ENCODE peak calls at places on chromosomes 13 and 19, in five cellular contexts. R, C, S, P and O are unnamed samples.

GRCh38 chr13:76425930-76426329 is 460.3 kb downstream of the KCTD12 start:
- DNase-seq in R (peak; percentile 3), C (no peak), S (peak; percentile 75), P (no peak), O (no peak)

GRCh38 chr13:106104281-106104901 is 431.1 kb downstream of the EFNB2 start:
- DNase-seq in R (no peak), C (no peak), S (peak; percentile 4), P (peak; percentile 85), O (no peak)

GRCh38 chr13:94656766-94657165 is 55.1 kb downstream of the GPR180 start:
- DNase-seq in R (no peak), C (no peak), S (peak; percentile 88), P (peak; percentile 47), O (peak; percentile 44)

GRCh38 chr13:54261856-54262255 is 1233.2 kb downstream of the OLFM4 start:
- DNase-seq in R (no peak), C (no peak), S (no peak), P (no peak), O (no peak)

GRCh38 chr19:9720541-9720940 is 45.6 kb upstream of the ZNF562 start:
- DNase-seq in R (no peak), C (no peak), S (no peak), P (no peak), O (no peak)

GRCh38 chr19:3210347-3211017 is 14.0 kb upstream of the CELF5 start:
- DNase-seq in R (peak; percentile 76), C (peak; percentile 50), S (no peak), P (peak; percentile 61), O (peak; percentile 84)

GRCh38 chr13:40352807-40353562 is 313.5 kb downstream of the FOXO1 start:
- DNase-seq in R (no peak), C (peak; percentile 31), S (no peak), P (no peak), O (no peak)

GRCh38 chr19:42199440-42200115 is 17.9 kb downstream of the DEDD2 start:
- DNase-seq in R (peak; percentile 44), C (no peak), S (no peak), P (peak; percentile 85), O (peak; percentile 84)

GRCh38 chr19:2474232-2475017 is 1.5 kb upstream of the GADD45B start:
- DNase-seq in R (peak; percentile 84), C (peak; percentile 85), S (no peak), P (peak; percentile 83), O (peak; percentile 95)

GRCh38 chr13:112113355-112113754 is 46.4 kb downstream of the SOX1 start:
- DNase-seq in R (peak; percentile 61), C (no peak), S (no peak), P (no peak), O (no peak)

GRCh38 chr13:24032252-24032651 is 128.3 kb upstream of the SPATA13 start:
- DNase-seq in R (no peak), C (no peak), S (peak; percentile 83), P (no peak), O (no peak)

GRCh38 chr19:7850429-7850819 is 20.4 kb downstream of the EVI5L start:
- DNase-seq in R (no peak), C (no peak), S (no peak), P (no peak), O (no peak)

GRCh38 chr19:17703823-17704463 is 15.3 kb upstream of the MAP1S start:
- DNase-seq in R (peak; percentile 81), C (peak; percentile 31), S (no peak), P (no peak), O (peak; percentile 85)

GRCh38 chr19:13428352-13428751 is 77.9 kb downstream of the CACNA1A start:
- DNase-seq in R (peak; percentile 15), C (no peak), S (no peak), P (peak; percentile 32), O (peak; percentile 42)

GRCh38 chr13:113208424-113209335 is at the start of gene PCID2:
- DNase-seq in R (peak; percentile 90), C (peak; percentile 91), S (peak; percentile 59), P (peak; percentile 90), O (peak; percentile 95)

GRCh38 chr13:113210834-113211233 is 1.4 kb downstream of the CUL4A start:
- DNase-seq in R (no peak), C (no peak), S (no peak), P (no peak), O (no peak)

GRCh38 chr13:113211774-113212173 is 2.4 kb downstream of the CUL4A start:
- DNase-seq in R (no peak), C (no peak), S (no peak), P (no peak), O (peak; percentile 50)

GRCh38 chr13:113209336-113209879 is at the start of gene CUL4A:
- DNase-seq in R (peak; percentile 87), C (peak; percentile 80), S (no peak), P (peak; percentile 74), O (peak; percentile 77)

GRCh38 chr13:113209880-113210421 is 538 bp downstream of the CUL4A start:
- DNase-seq in R (peak; percentile 72), C (peak; percentile 69), S (no peak), P (peak; percentile 55), O (peak; percentile 75)
- TF ChIP-seq CTCF in R (no peak), C (no peak), S (no peak), P (no peak), O (no peak)

GRCh38 chr13:25046985-25047660 is 48.8 kb upstream of the PABPC3 start:
- DNase-seq in R (no peak), C (no peak), S (no peak), P (peak; percentile 17), O (no peak)
- TF ChIP-seq CTCF in R (no peak), C (no peak), S (no peak), P (no peak), O (no peak)

GRCh38 chr19:55176116-55176515 is 4.0 kb downstream of the SYT5 start:
- DNase-seq in R (no peak), C (no peak), S (no peak), P (no peak), O (no peak)
- TF ChIP-seq CTCF in R (no peak), C (no peak), S (no peak), P (no peak), O (no peak)

DNA sequence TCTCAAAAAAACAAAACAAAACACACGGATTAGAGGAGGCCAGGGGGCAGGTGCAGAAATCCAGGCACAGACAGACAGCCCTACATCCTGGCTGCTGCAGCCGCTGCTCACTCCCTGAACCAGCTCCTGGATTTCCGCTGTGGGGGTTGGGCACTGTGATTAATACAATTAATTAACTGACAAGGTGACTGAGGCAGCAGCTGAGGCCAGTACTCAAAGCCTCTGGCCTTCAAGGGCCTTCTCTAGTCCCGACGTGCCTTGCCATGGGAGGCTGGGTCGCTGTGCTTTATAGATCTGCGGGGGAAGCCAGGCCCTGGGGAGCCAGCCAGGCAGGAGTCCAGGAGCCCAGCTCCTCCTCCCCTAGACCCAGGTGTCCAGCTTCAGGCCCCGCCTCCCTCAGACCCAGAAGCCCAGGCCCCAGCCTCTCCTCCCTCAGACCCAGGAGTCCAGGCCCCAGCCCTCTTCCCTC is 4.6 kb downstream of the NECTIN2 start:
- DNase-seq in R (no peak), C (peak; percentile 75), S (no peak), P (no peak), O (no peak)
- TF ChIP-seq CTCF in R (no peak), C (no peak), S (no peak), P (no peak), O (no peak)